ENCODE peak calls at places on chromosomes 12 and 14, in five cellular contexts. P is AG20443, M is omental fat pad, W is MCF 10A, R is mesothelial cell of epicardium. U is an unnamed sample.

GRCh38 chr14:93102141-93102540 is 13.6 kb downstream of the ITPK1 start:
- DNase-seq in W (no peak), P (no peak), R (no peak), M (no peak), U (no peak)

GRCh38 chr14:24411468-24412454 is 13.0 kb downstream of the NYNRIN start:
- DNase-seq in P (peak), W (peak), R (no peak), M (no peak), U (no peak)

GRCh38 chr14:102579696-102580551 is 12.5 kb upstream of the RCOR1 start:
- DNase-seq in R (no peak), M (no peak), W (peak), P (peak), U (no peak)

GRCh38 chr14:67579040-67579439 is 21.0 kb downstream of the PIGH start:
- DNase-seq in R (no peak), W (no peak), P (no peak), M (no peak), U (no peak)

GRCh38 chr14:89420502-89420901 is 3.5 kb upstream of the FOXN3 start:
- DNase-seq in M (no peak), W (no peak), R (no peak), P (no peak), U (no peak)

GRCh38 chr12:84730561-84731162 is 181.9 kb downstream of the SLC6A15 start:
- DNase-seq in P (no peak), W (no peak), R (no peak), M (no peak), U (no peak)

GRCh38 chr12:103495783-103496456 is at the start of gene C12orf42:
- DNase-seq in P (peak), W (peak), R (no peak), M (no peak), U (no peak)

GRCh38 chr14:93337143-93337753 is 4.4 kb upstream of the BTBD7 start:
- DNase-seq in R (no peak), W (no peak), M (no peak), P (no peak), U (no peak)

GRCh38 chr12:113852273-113852672 is 113.9 kb downstream of the RBM19 start:
- DNase-seq in M (no peak), R (no peak), P (no peak), W (peak), U (no peak)

GRCh38 chr14:77197988-77198387 is 16.4 kb downstream of the TMEM63C start:
- DNase-seq in P (no peak), R (no peak), M (no peak), W (no peak), U (no peak)

GRCh38 chr14:95274283-95274682 is 45.4 kb downstream of the CLMN start:
- DNase-seq in R (no peak), W (no peak), P (no peak), M (no peak), U (no peak)

GRCh38 chr12:6960291-6961277 is 9.4 kb downstream of the PTPN6 start:
- DNase-seq in W (no peak), R (no peak), M (no peak), P (no peak), U (no peak)

GRCh38 chr14:101945171-101945570 is 19.2 kb upstream of the DYNC1H1 start:
- DNase-seq in M (no peak), W (no peak), P (no peak), R (no peak), U (no peak)

GRCh38 chr14:83842536-83842935 is 1687.4 kb upstream of the FLRT2 start:
- DNase-seq in P (no peak), R (no peak), M (no peak), W (no peak), U (no peak)

GRCh38 chr14:76784881-76785280 is 23.6 kb downstream of the VASH1 start:
- DNase-seq in W (peak), R (no peak), P (peak), M (no peak), U (peak)

GRCh38 chr12:113086249-113087164 is 30.0 kb downstream of the DTX1 start:
- DNase-seq in M (no peak), W (no peak), P (no peak), R (no peak), U (no peak)

GRCh38 chr12:27112891-27113290 is 30.5 kb upstream of the C12orf71 start:
- DNase-seq in W (peak), P (no peak), R (no peak), M (no peak), U (no peak)

GRCh38 chr12:107336705-107337104 is 243.4 kb upstream of the CRY1 start:
- DNase-seq in W (no peak), M (no peak), P (no peak), R (no peak), U (no peak)

GRCh38 chr14:91924871-91925726 is 22.4 kb downstream of the FBLN5 start:
- DNase-seq in P (no peak), W (no peak), R (no peak), M (no peak), U (no peak)

GRCh38 chr14:63727231-63727735 is 582 bp downstream of the SGPP1 start:
- DNase-seq in W (peak), M (peak), P (peak), R (no peak), U (no peak)

GRCh38 chr12:108587826-108588225 is 10.1 kb downstream of the TMEM119 start:
- DNase-seq in M (no peak), R (no peak), W (no peak), P (no peak), U (no peak)

GRCh38 chr14:30337456-30337855 is 221.5 kb upstream of the G2E3 start:
- DNase-seq in P (no peak), M (no peak), W (no peak), R (no peak), U (no peak)

GRCh38 chr12:88553941-88554658 is 26.2 kb downstream of the KITLG start:
- DNase-seq in R (no peak), M (no peak), W (peak), P (peak), U (no peak)

GRCh38 chr14:105199093-105199492 is 18.0 kb upstream of the NUDT14 start:
- DNase-seq in M (no peak), W (no peak), R (no peak), P (peak), U (no peak)

GRCh38 chr12:4417471-4417870 is 28.1 kb downstream of the FGF6 start:
- DNase-seq in R (no peak), P (no peak), W (no peak), M (no peak), U (no peak)

GRCh38 chr12:98771811-98772752 is 127.0 kb downstream of the APAF1 start:
- DNase-seq in M (no peak), W (no peak), P (no peak), R (no peak), U (no peak)

GRCh38 chr12:20865873-20866272 is 55.4 kb downstream of the SLCO1B3 start:
- DNase-seq in M (no peak), P (no peak), R (no peak), W (peak), U (no peak)

GRCh38 chr14:70735043-70735442 is 74.3 kb downstream of the MAP3K9 start:
- DNase-seq in W (no peak), P (no peak), M (no peak), R (peak), U (no peak)

GRCh38 chr12:47736877-47737676 is 11.8 kb upstream of the ENDOU start:
- DNase-seq in M (no peak), P (peak), R (no peak), W (peak), U (peak)

GRCh38 chr12:116395381-116395780 is 117.9 kb upstream of the MED13L start:
- DNase-seq in W (no peak), P (no peak), M (no peak), R (no peak), U (no peak)

GRCh38 chr12:46382425-46382973 is 9.9 kb upstream of the SLC38A2 start:
- DNase-seq in W (no peak), P (no peak), M (no peak), R (no peak), U (no peak)

GRCh38 chr12:51869490-51869865 is 18.4 kb upstream of the ANKRD33 start:
- DNase-seq in M (no peak), P (no peak), W (no peak), R (no peak), U (no peak)

GRCh38 chr14:83975435-83976222 is 1554.3 kb upstream of the FLRT2 start:
- DNase-seq in W (no peak), M (no peak), R (no peak), P (no peak), U (peak)

GRCh38 chr12:108307006-108307405 is 32.1 kb downstream of the CMKLR1 start:
- DNase-seq in W (peak), P (peak), M (no peak), R (no peak), U (no peak)

GRCh38 chr12:5102806-5103205 is 59.1 kb downstream of the KCNA5 start:
- DNase-seq in W (no peak), M (no peak), P (peak), R (no peak), U (no peak)